ENCODE peak calls at places on chromosome 22, in nine cellular contexts. R is K562; Z is mesenchymal stem cell; V is mucosa of descending colon; K is PC-3; L is gastrocnemius medialis; S is heart left ventricle; C is CD8-positive, alpha-beta T cell; M is brain microvascular endothelial cell. H is an unnamed sample.

GRCh38 chr22:47918936-47919505 is 1156.6 kb downstream of the TBC1D22A start:
- DNase-seq in R (no peak), Z (no peak), V (no peak), K (no peak), L (no peak), S (no peak), C (peak; percentile 43), M (no peak), H (no peak)

GRCh38 chr22:20436309-20437252 is 1.0 kb downstream of the SCARF2 start:
- DNase-seq in R (peak; percentile 96), Z (peak; percentile 59), V (no peak), K (no peak), L (no peak), S (no peak), C (peak; percentile 61), M (no peak), H (peak; percentile 34)

GRCh38 chr22:46770151-46770641 is 7.7 kb downstream of the TBC1D22A start:
- DNase-seq in R (no peak), Z (no peak), V (peak; percentile 8), K (no peak), L (no peak), S (no peak), C (no peak), M (no peak), H (no peak)

GRCh38 chr22:22720201-22720723 is 75.8 kb downstream of the GGTLC2 start:
- DNase-seq in R (peak; percentile 95), Z (peak; percentile 22), V (peak; percentile 48), K (peak; percentile 34), L (no peak), S (no peak), C (peak; percentile 76), M (peak; percentile 51), H (peak; percentile 51)

GRCh38 chr22:19522190-19522880 is 1.9 kb downstream of the CLDN5 start:
- DNase-seq in R (peak; percentile 64), Z (no peak), V (no peak), K (no peak), L (no peak), S (peak; percentile 69), C (no peak), M (no peak), H (no peak)

GRCh38 chr22:24164243-24164642 is 17.0 kb upstream of the SUSD2 start:
- DNase-seq in R (no peak), Z (no peak), V (no peak), K (no peak), L (no peak), S (no peak), C (no peak), M (no peak), H (no peak)

GRCh38 chr22:32023251-32023827 is 19.7 kb upstream of the SLC5A1 start:
- DNase-seq in R (no peak), Z (no peak), V (no peak), K (peak; percentile 7), L (no peak), S (no peak), C (no peak), M (no peak), H (no peak)

GRCh38 chr22:50447576-50448551 is 27.0 kb downstream of the SBF1 start:
- DNase-seq in R (no peak), Z (no peak), V (no peak), K (no peak), L (no peak), S (peak; percentile 23), C (no peak), M (no peak), H (no peak)

GRCh38 chr22:26364066-26365015 is 64.7 kb upstream of the ASPHD2 start:
- DNase-seq in R (peak; percentile 33), Z (peak; percentile 85), V (peak; percentile 73), K (peak; percentile 73), L (no peak), S (peak; percentile 49), C (peak; percentile 57), M (peak; percentile 89), H (peak; percentile 83)

GRCh38 chr22:32226236-32227119 is 21.6 kb upstream of the RFPL2 start:
- DNase-seq in R (no peak), Z (no peak), V (no peak), K (no peak), L (no peak), S (no peak), C (no peak), M (no peak), H (no peak)

GRCh38 chr22:25143161-25144076 is 56.2 kb upstream of the CRYBB3 start:
- DNase-seq in R (no peak), Z (no peak), V (no peak), K (no peak), L (peak; percentile 58), S (no peak), C (no peak), M (no peak), H (no peak)

GRCh38 chr22:27407369-27407985 is 394.1 kb downstream of the MN1 start:
- DNase-seq in R (no peak), Z (no peak), V (no peak), K (no peak), L (no peak), S (no peak), C (no peak), M (no peak), H (no peak)

GRCh38 chr22:28231423-28231822 is 312.4 kb upstream of the PITPNB start:
- DNase-seq in R (no peak), Z (peak; percentile 65), V (no peak), K (no peak), L (no peak), S (no peak), C (no peak), M (peak; percentile 39), H (peak; percentile 42)

GRCh38 chr22:47276219-47276843 is 513.9 kb downstream of the TBC1D22A start:
- DNase-seq in R (no peak), Z (no peak), V (no peak), K (no peak), L (no peak), S (no peak), C (no peak), M (no peak), H (peak; percentile 7)

GRCh38 chr22:21974058-21974649 is 8.4 kb downstream of the TOP3B start:
- DNase-seq in R (no peak), Z (no peak), V (no peak), K (no peak), L (no peak), S (no peak), C (no peak), M (no peak), H (no peak)

GRCh38 chr22:30634477-30635233 is 926 bp upstream of the SLC35E4 start:
- DNase-seq in R (peak; percentile 68), Z (peak; percentile 91), V (peak; percentile 92), K (peak; percentile 87), L (peak; percentile 78), S (peak; percentile 89), C (peak; percentile 95), M (peak; percentile 83), H (peak; percentile 89)
- H3K4me3 ChIP-seq in R (no peak overlapping the region), Z (no peak overlapping the region), V (no peak overlapping the region), K (peak overlapping the region; percentile 65), L (peak overlapping the region; percentile 96), S (peak overlapping the region; percentile 90), C (peak overlapping the region; percentile 87), M (peak overlapping the region; percentile 63), H (peak overlapping the region; percentile 58)

DNA sequence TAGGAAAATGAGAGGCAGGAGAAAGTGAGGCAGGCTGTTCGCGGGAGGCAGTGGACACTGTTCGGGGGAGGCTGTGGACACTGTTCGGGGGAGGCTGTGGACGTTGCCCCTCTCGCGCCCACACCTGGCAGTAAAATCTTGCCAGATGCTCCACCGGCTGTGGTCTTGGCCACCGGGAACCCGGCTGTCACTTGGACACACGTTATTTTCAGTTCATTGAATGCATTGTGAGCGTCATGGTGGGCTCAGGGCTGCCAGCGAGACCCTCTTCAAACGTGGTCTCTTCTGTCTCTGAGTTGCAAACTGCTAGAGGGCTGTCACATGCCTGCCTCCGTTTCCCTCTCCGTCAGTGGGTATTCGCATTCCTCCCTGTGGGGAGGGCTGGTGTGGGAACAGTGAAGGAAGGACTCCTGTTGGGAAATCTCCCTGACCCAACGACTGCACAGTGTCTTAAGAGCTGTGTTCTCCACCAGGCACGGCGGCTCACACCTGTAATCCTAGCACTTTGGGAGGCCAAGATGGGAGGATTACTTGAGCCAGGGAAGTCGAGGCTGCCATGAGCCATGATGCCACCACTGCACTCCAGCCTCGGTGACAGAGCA is 1.4 kb downstream of the PRR5 start:
- DNase-seq in R (no peak), Z (no peak), V (no peak), K (no peak), L (no peak), S (no peak), C (no peak), M (no peak), H (no peak)
- H3K4me3 ChIP-seq in R (no peak overlapping the region), Z (peak overlapping the region; percentile 87), V (no peak overlapping the region), K (peak overlapping the region; percentile 81), L (peak overlapping the region; percentile 56), S (peak overlapping the region; percentile 61), C (peak overlapping the region; percentile 76), M (peak overlapping the region; percentile 52), H (peak overlapping the region; percentile 71)

GRCh38 chr22:17217179-17217578 is 2.1 kb downstream of the ADA2 start:
- DNase-seq in R (no peak), Z (no peak), V (no peak), K (no peak), L (no peak), S (no peak), C (no peak), M (no peak), H (no peak)
- H3K4me3 ChIP-seq in R (no peak overlapping the region), Z (no peak overlapping the region), V (no peak overlapping the region), K (no peak overlapping the region), L (no peak overlapping the region), S (no peak overlapping the region), C (peak overlapping the region; percentile 57), M (no peak overlapping the region), H (no peak overlapping the region)

GRCh38 chr22:33569547-33569946 is 350.7 kb downstream of the LARGE1 start:
- DNase-seq in R (no peak), Z (no peak), V (no peak), K (no peak), L (no peak), S (no peak), C (no peak), M (no peak), H (no peak)

GRCh38 chr22:33565580-33565995 is 354.7 kb downstream of the LARGE1 start:
- DNase-seq in R (no peak), Z (no peak), V (no peak), K (no peak), L (no peak), S (peak; percentile 69), C (no peak), M (no peak), H (no peak)

GRCh38 chr22:33564683-33565082 is 355.6 kb downstream of the LARGE1 start:
- DNase-seq in R (no peak), Z (no peak), V (no peak), K (no peak), L (no peak), S (no peak), C (no peak), M (no peak), H (no peak)

GRCh38 chr22:33570110-33570509 is 350.2 kb downstream of the LARGE1 start:
- DNase-seq in R (no peak), Z (no peak), V (no peak), K (no peak), L (no peak), S (no peak), C (no peak), M (no peak), H (no peak)

DNA sequence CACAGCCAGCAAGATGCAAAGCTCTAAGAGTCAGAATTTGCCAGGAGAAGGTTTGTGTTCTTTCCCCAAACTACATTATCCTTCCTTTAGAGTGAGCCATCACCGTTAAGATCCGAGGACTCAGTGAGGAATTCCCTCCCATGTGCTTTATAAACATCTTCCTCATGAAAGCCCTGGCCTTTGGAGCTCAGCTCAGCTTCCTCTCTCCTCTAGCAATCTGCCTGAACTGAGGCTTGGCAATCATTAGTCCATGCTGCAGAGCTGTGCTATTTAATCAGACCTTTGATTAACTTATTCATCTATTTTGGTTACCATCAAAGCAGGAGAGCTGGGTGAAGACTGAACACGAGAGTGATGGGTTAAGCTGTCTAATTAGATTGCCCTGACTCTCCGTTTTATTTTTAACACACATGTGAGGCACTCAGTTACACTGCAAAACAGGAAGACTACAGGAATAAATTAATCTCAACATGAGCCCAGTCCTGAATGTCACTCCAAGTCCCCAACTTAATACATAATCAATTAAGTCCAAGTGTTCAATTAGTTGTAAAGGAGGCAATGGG is 351.3 kb downstream of the LARGE1 start:
- DNase-seq in R (no peak), Z (no peak), V (no peak), K (no peak), L (no peak), S (no peak), C (no peak), M (no peak), H (no peak)
- H3K4me3 ChIP-seq in R (no peak overlapping the region), Z (no peak overlapping the region), V (no peak overlapping the region), K (no peak overlapping the region), L (no peak overlapping the region), S (no peak overlapping the region), C (no peak overlapping the region), M (no peak overlapping the region), H (no peak overlapping the region)